ENCODE peak calls at places on chromosome X, in six cellular contexts. A is neural progenitor cell, K is hepatocyte, T is fibroblast of the aortic adventitia, W is HCT116, X is heart left ventricle. B is an unnamed sample.

GRCh38 chrX:66074920-66075879 is 35.3 kb upstream of the VSIG4 start:
- DNase-seq in A (no peak), K (no peak), T (no peak), W (no peak), X (peak; percentile 62), B (no peak)

GRCh38 chrX:71228063-71228642 is 5.1 kb downstream of the GJB1 start:
- DNase-seq in A (no peak), K (no peak), T (no peak), W (no peak), X (no peak), B (no peak)

GRCh38 chrX:139642241-139642927 is 65.6 kb downstream of the MCF2 start:
- DNase-seq in A (peak; percentile 71), K (no peak), T (peak; percentile 16), W (no peak), X (no peak), B (no peak)

GRCh38 chrX:14922437-14922836 is 49.2 kb downstream of the MOSPD2 start:
- DNase-seq in A (no peak), K (peak; percentile 28), T (peak; percentile 79), W (no peak), X (no peak), B (no peak)

GRCh38 chrX:136028383-136028984 is 43.2 kb downstream of the SLC9A6 start:
- DNase-seq in A (peak; percentile 47), K (peak; percentile 35), T (peak; percentile 82), W (peak; percentile 21), X (no peak), B (peak; percentile 38)

GRCh38 chrX:2576793-2577192 is 76.0 kb upstream of the DHRSX start:
- DNase-seq in A (no peak), K (no peak), T (no peak), W (peak; percentile 49), X (no peak), B (no peak)

GRCh38 chrX:134896194-134896593 is 94.6 kb upstream of the SMIM10 start:
- DNase-seq in A (no peak), K (no peak), T (no peak), W (no peak), X (no peak), B (no peak)

GRCh38 chrX:31213941-31214340 is 142.1 kb upstream of the FTHL17 start:
- DNase-seq in A (no peak), K (peak; percentile 19), T (peak; percentile 11), W (no peak), X (no peak), B (peak; percentile 32)

GRCh38 chrX:107775734-107776511 is at the start of gene TSC22D3:
- DNase-seq in A (peak; percentile 87), K (peak; percentile 90), T (peak; percentile 48), W (peak; percentile 29), X (peak; percentile 84), B (peak; percentile 70)

GRCh38 chrX:72576161-72576896 is 3.7 kb upstream of the HDAC8 start:
- DNase-seq in A (no peak), K (no peak), T (peak; percentile 90), W (no peak), X (no peak), B (no peak)

GRCh38 chrX:10111364-10112148 is 45.2 kb upstream of the CLCN4 start:
- DNase-seq in A (no peak), K (no peak), T (no peak), W (no peak), X (no peak), B (peak; percentile 57)

GRCh38 chrX:118570209-118570608 is 74.6 kb downstream of the DOCK11 start:
- DNase-seq in A (no peak), K (no peak), T (no peak), W (no peak), X (no peak), B (no peak)

GRCh38 chrX:20218809-20219505 is 47.8 kb downstream of the RPS6KA3 start:
- DNase-seq in A (peak; percentile 3), K (peak; percentile 35), T (peak; percentile 39), W (no peak), X (no peak), B (no peak)

GRCh38 chrX:72572248-72573157 is at the start of gene HDAC8:
- DNase-seq in A (peak; percentile 78), K (peak; percentile 67), T (peak; percentile 91), W (peak; percentile 70), X (peak; percentile 69), B (peak; percentile 67)

GRCh38 chrX:150767475-150768131 is 74.4 kb downstream of the MTMR1 start:
- DNase-seq in A (no peak), K (peak; percentile 56), T (peak; percentile 60), W (no peak), X (no peak), B (peak; percentile 17)

GRCh38 chrX:71679575-71680207 is 12.3 kb downstream of the LOC101059915 start:
- DNase-seq in A (no peak), K (no peak), T (no peak), W (no peak), X (no peak), B (no peak)

GRCh38 chrX:100995469-100995868 is 26.0 kb downstream of the ARL13A start:
- DNase-seq in A (no peak), K (peak; percentile 11), T (peak; percentile 74), W (peak; percentile 41), X (no peak), B (no peak)

GRCh38 chrX:16484338-16484737 is 165.6 kb upstream of the S100G start:
- DNase-seq in A (no peak), K (peak; percentile 24), T (peak; percentile 89), W (peak; percentile 56), X (no peak), B (no peak)

GRCh38 chrX:115940888-115941332 is 229.6 kb upstream of the AGTR2 start:
- DNase-seq in A (peak; percentile 84), K (no peak), T (peak; percentile 77), W (no peak), X (no peak), B (peak; percentile 51)

GRCh38 chrX:154373340-154374306 is 811 bp downstream of the FLNA start:
- DNase-seq in A (peak; percentile 65), K (peak; percentile 75), T (peak; percentile 80), W (peak; percentile 78), X (no peak), B (no peak)

GRCh38 chrX:96372313-96373046 is 312.2 kb upstream of the DIAPH2 start:
- DNase-seq in A (peak; percentile 63), K (peak; percentile 74), T (peak; percentile 80), W (peak; percentile 1), X (no peak), B (peak; percentile 17)

GRCh38 chrX:136866337-136867095 is 14.0 kb downstream of the RBMX start:
- DNase-seq in A (no peak), K (no peak), T (no peak), W (no peak), X (no peak), B (no peak)

GRCh38 chrX:9873952-9874351 is 87.7 kb downstream of the SHROOM2 start:
- DNase-seq in A (peak; percentile 41), K (no peak), T (no peak), W (peak; percentile 10), X (no peak), B (peak; percentile 60)

GRCh38 chrX:51144828-51145442 is 187.7 kb upstream of the NUDT10 start:
- DNase-seq in A (peak; percentile 76), K (peak; percentile 62), T (peak; percentile 36), W (no peak), X (no peak), B (peak; percentile 31)

GRCh38 chrX:107674480-107675364 is 46.4 kb downstream of the PRPS1 start:
- DNase-seq in A (no peak), K (peak; percentile 72), T (peak; percentile 32), W (no peak), X (peak; percentile 64), B (peak; percentile 16)

GRCh38 chrX:47226531-47227333 is 6.1 kb upstream of the USP11 start:
- DNase-seq in A (no peak), K (no peak), T (no peak), W (no peak), X (no peak), B (no peak)

GRCh38 chrX:150954951-150955350 is 28.2 kb upstream of the HMGB3 start:
- DNase-seq in A (no peak), K (no peak), T (no peak), W (no peak), X (no peak), B (no peak)

GRCh38 chrX:66013195-66013816 is 26.6 kb downstream of the VSIG4 start:
- DNase-seq in A (no peak), K (no peak), T (no peak), W (no peak), X (no peak), B (no peak)

GRCh38 chrX:107563851-107564250 is 64.5 kb upstream of the PRPS1 start:
- DNase-seq in A (no peak), K (no peak), T (no peak), W (no peak), X (no peak), B (no peak)

GRCh38 chrX:130224810-130225209 is 43.9 kb downstream of the ZNF280C start:
- DNase-seq in A (no peak), K (peak; percentile 9), T (peak; percentile 25), W (no peak), X (no peak), B (no peak)

GRCh38 chrX:136767104-136767941 is 13.4 kb downstream of the ARHGEF6 start:
- DNase-seq in A (peak; percentile 74), K (peak; percentile 57), T (peak; percentile 39), W (no peak), X (peak; percentile 83), B (peak; percentile 68)

GRCh38 chrX:84187501-84188319 is at the start of gene RPS6KA6:
- DNase-seq in A (peak; percentile 69), K (peak; percentile 41), T (peak; percentile 3), W (no peak), X (peak; percentile 53), B (peak; percentile 39)

GRCh38 chrX:42375080-42375479 is 402.9 kb downstream of the PPP1R2C start:
- DNase-seq in A (no peak), K (peak; percentile 24), T (no peak), W (no peak), X (no peak), B (no peak)
- TF ChIP-seq CTCF in A (no peak), K (no peak), T (no peak), W (no peak), X (no peak), B (no peak)

GRCh38 chrX:7552758-7553157 is 290.2 kb upstream of the VCX start:
- DNase-seq in A (no peak), K (no peak), T (no peak), W (no peak), X (no peak), B (no peak)
- TF ChIP-seq CTCF in A (peak; percentile 35), K (no peak), T (no peak), W (no peak), X (no peak), B (no peak)

DNA sequence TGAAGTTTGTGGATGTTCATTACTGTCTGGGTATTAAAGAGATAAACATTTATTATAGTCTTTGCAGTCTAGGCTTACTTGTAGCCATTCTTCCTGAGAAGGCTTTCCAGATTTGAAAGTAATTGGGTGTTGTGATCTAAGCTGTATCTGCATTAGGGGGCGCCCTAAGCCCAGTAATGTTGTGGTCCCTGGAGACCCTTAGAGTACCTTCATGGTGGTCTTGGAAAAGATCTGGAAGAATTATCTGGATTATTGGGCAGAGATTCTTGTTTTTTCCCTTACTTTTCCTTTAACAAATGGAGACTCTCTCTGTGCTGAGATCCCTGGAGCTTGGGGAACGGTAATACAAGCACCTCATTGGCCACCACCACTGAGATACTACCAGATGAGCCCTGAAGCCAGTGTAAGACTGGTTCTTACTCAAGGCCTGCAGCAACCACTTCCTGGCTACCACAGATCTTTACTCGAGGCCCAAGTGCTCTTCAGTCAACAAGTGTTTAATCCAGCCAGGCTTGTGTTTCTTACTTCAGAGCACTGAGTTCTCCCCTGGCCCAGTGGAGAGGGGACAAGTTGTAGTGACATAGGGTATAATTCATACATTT is 63.1 kb downstream of the RTL3 start:
- DNase-seq in A (peak; percentile 64), K (no peak), T (peak; percentile 24), W (no peak), X (no peak), B (no peak)
- TF ChIP-seq CTCF in A (peak; percentile 63), K (no peak), T (peak; percentile 24), W (no peak), X (peak; percentile 20), B (no peak)

GRCh38 chrX:49177338-49177833 is 5.7 kb downstream of the PLP2 start:
- DNase-seq in A (no peak), K (no peak), T (no peak), W (no peak), X (no peak), B (no peak)
- TF ChIP-seq CTCF in A (no peak), K (no peak), T (peak; percentile 8), W (no peak), X (peak; percentile 9), B (no peak)